ENCODE peak calls at places on chromosome 14, in six cellular contexts. J is A549, C is heart left ventricle, S is HepG2, V is body of pancreas, A is HCT116. W is an unnamed sample.

GRCh38 chr14:90281261-90281660 is 24.9 kb downstream of the PSMC1 start:
- ATAC-seq in J (peak; percentile 11), C (no peak), S (no peak), V (no peak), A (peak; percentile 70), W (no peak)

GRCh38 chr14:49960453-49960852 is 67.6 kb downstream of the ARF6 start:
- ATAC-seq in J (no peak), C (no peak), S (no peak), V (no peak), A (no peak), W (no peak)

GRCh38 chr14:104343294-104343625 is 204.9 kb downstream of the KIF26A start:
- ATAC-seq in J (no peak), C (no peak), S (no peak), V (no peak), A (no peak), W (no peak)

GRCh38 chr14:58540693-58541092 is 97.1 kb upstream of the DACT1 start:
- ATAC-seq in J (peak; percentile 32), C (peak; percentile 20), S (no peak), V (no peak), A (no peak), W (no peak)

GRCh38 chr14:55157080-55157479 is 28.0 kb downstream of the LGALS3 start:
- ATAC-seq in J (no peak), C (no peak), S (no peak), V (no peak), A (no peak), W (no peak)

GRCh38 chr14:98886982-98887381 is 385.0 kb downstream of the BCL11B start:
- ATAC-seq in J (no peak), C (no peak), S (no peak), V (no peak), A (peak; percentile 40), W (no peak)

GRCh38 chr14:96261053-96261452 is 5.0 kb downstream of the BDKRB1 start:
- ATAC-seq in J (peak; percentile 10), C (no peak), S (no peak), V (peak; percentile 45), A (no peak), W (no peak)

GRCh38 chr14:65042731-65043372 is 56.2 kb downstream of the FNTB start:
- ATAC-seq in J (no peak), C (no peak), S (no peak), V (no peak), A (no peak), W (no peak)

GRCh38 chr14:33057585-33057984 is 118.9 kb downstream of the NPAS3 start:
- ATAC-seq in J (no peak), C (no peak), S (no peak), V (no peak), A (no peak), W (no peak)

GRCh38 chr14:100654025-100654813 is 67.0 kb upstream of the BEGAIN start:
- ATAC-seq in J (peak; percentile 78), C (no peak), S (peak; percentile 32), V (peak; percentile 5), A (peak; percentile 59), W (no peak)

GRCh38 chr14:48398675-48399282 is 723.4 kb upstream of the MDGA2 start:
- ATAC-seq in J (peak; percentile 62), C (no peak), S (peak; percentile 44), V (peak; percentile 65), A (peak; percentile 60), W (no peak)

GRCh38 chr14:104586832-104587620 is 7.5 kb downstream of the C14orf180 start:
- ATAC-seq in J (peak; percentile 42), C (peak; percentile 49), S (peak; percentile 24), V (no peak), A (no peak), W (no peak)

GRCh38 chr14:55749201-55749812 is 169.3 kb downstream of the KTN1 start:
- ATAC-seq in J (no peak), C (no peak), S (no peak), V (peak; percentile 74), A (no peak), W (no peak)

GRCh38 chr14:22838631-22839041 is 2.3 kb downstream of the MMP14 start:
- ATAC-seq in J (no peak), C (peak; percentile 15), S (peak; percentile 7), V (no peak), A (no peak), W (peak; percentile 18)

GRCh38 chr14:32432813-32433538 is 103.9 kb downstream of the AKAP6 start:
- ATAC-seq in J (no peak), C (peak; percentile 71), S (no peak), V (no peak), A (no peak), W (peak; percentile 85)

GRCh38 chr14:68580676-68581075 is 212.2 kb downstream of the ZFP36L1 start:
- ATAC-seq in J (no peak), C (peak; percentile 22), S (no peak), V (no peak), A (no peak), W (no peak)

GRCh38 chr14:33986804-33987203 is 35.9 kb upstream of the EGLN3 start:
- ATAC-seq in J (peak; percentile 97), C (peak; percentile 55), S (peak; percentile 6), V (no peak), A (peak; percentile 88), W (peak; percentile 67)

GRCh38 chr14:54844479-54844878 is 58.1 kb downstream of the GCH1 start:
- ATAC-seq in J (no peak), C (no peak), S (peak; percentile 62), V (no peak), A (no peak), W (no peak)

GRCh38 chr14:90858511-90858910 is 42.3 kb upstream of the TTC7B start:
- ATAC-seq in J (no peak), C (no peak), S (no peak), V (no peak), A (no peak), W (no peak)

DNA sequence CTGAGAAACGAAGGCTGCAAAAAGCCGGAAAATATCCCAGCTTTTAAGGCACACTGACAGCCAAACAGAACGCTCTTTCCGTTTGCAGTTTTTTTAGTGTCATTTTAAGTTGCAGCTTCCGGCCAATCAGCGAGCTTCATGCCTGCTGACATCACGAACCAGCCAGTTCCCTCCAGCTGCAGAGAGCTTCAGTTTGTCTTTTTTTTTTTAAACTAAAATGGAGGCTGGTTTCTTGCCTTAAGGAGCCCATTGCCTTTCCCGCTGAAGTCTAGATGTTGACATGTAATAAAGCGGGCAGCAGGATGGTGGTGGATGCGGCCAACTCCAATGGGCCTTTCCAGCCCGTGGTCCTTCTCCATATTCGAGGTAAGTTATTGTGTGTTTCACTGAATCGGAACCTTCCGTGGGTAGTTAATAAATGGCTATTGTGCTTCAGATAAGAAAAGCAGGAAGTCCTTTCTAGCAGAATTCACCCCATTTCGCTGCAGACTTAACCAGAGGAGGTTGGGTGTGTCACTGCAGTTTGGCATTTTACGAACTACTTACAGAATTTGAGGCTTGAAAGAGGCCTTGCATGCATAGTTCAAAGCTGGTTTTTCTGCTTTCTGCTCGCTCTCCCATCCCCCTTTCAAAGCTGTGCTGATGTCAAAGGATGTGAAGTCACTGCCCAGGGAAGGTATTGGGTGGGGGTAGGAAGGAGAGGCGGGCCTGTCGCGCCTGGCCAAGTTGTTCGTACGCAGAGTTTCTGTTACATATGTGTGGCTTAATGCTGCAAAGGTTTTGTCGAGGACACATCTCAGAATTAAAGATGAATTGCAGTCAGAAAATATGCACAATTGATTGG is 48.4 kb downstream of the PPP2R5C start:
- ATAC-seq in J (peak; percentile 95), C (peak; percentile 94), S (peak; percentile 96), V (peak; percentile 87), A (peak; percentile 92), W (peak; percentile 93)
- TF ChIP-seq POLR2A in J (peak; percentile 45), C (peak; percentile 56), S (peak; percentile 85), V (peak; percentile 90), A (peak; percentile 52), W (peak; percentile 43)

DNA sequence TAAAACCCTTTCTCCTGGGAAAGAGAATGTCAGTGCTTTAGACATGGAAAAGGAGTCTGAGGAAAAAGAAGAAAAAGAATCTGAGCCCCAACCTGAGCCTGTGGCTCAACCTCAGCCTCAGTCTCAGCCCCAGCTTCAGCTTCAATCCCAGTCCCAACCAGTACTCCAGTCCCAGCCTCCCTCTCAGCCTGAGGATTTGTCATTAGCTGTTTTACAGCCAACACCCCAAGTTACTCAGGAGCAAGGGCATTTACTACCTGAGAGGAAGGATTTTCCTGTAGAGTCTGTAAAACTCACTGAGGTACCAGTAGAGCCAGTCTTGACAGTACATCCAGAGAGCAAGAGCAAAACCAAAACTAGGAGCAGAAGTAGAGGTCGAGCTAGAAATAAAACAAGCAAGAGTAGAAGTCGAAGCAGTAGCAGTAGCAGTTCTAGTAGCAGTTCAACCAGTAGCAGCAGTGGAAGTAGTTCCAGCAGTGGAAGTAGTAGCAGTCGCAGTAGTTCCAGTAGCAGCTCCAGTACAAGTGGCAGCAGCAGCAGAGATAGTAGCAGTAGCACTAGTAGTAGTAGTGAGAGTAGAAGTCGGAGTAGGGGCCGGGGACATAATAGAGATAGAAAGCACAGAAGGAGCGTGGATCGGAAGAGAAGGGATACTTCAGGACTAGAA is 6.1 kb downstream of the PNN start:
- ATAC-seq in J (peak; percentile 8), C (no peak), S (peak; percentile 14), V (no peak), A (no peak), W (no peak)
- H3K27ac ChIP-seq in J (no peak overlapping the region), C (no peak overlapping the region), S (no peak overlapping the region), V (no peak overlapping the region), A (peak overlapping the region; percentile 15), W (no peak overlapping the region)

DNA sequence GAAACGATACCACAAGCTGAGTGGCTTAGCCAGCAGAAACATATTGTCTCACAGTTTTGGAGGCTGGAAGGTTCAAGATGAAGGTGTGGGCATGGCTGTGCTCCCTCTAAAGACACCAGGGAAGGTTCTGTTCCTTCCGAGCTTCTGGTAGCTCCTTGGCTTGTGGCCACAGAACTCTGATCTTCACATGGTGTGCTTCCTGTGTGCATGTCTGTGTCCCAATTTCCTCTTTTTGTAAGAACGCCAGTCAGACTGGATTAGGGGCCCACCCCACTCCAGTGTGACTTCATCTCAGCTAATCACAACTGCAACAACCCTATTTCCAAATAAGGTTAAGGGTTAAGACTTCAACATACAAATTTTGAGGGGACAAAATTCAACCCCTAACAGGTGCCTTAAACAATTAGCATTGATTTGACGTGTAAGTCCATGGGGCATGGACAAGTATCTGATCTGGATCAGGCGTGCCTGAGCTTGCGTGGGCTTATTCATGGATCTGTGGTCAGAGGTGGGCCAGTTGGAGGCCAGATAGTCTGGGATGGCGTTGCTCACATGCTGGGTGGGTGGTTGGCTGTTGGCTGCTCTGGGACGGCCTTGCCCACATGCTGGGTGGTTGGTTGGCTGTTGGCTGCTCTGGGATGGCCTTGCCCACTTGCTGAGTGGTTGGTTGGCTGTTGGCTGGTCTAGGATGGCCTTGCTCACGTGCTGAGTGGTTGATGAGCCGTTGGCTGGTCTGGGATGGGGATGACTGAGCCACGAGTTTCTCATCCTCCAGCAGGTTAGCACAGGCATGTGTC is 88.5 kb downstream of the LGMN start:
- ATAC-seq in J (no peak), C (peak; percentile 69), S (no peak), V (no peak), A (no peak), W (peak; percentile 57)
- TF ChIP-seq POLR2A in J (no peak), C (no peak), S (no peak), V (peak; percentile 14), A (no peak), W (no peak)

GRCh38 chr14:80955434-80955939 is at the start of gene TSHR:
- ATAC-seq in J (peak; percentile 61), C (peak; percentile 55), S (peak; percentile 84), V (peak; percentile 13), A (peak; percentile 19), W (no peak)

GRCh38 chr14:80954771-80955299 is 586 bp upstream of the TSHR start:
- ATAC-seq in J (peak; percentile 96), C (peak; percentile 97), S (peak; percentile 98), V (peak; percentile 94), A (peak; percentile 94), W (peak; percentile 91)

GRCh38 chr14:80956922-80957321 is 1.5 kb downstream of the TSHR start:
- ATAC-seq in J (no peak), C (no peak), S (no peak), V (no peak), A (no peak), W (no peak)

GRCh38 chr14:80958258-80958657 is 2.8 kb downstream of the TSHR start:
- ATAC-seq in J (no peak), C (no peak), S (no peak), V (no peak), A (no peak), W (no peak)

GRCh38 chr14:80956105-80956504 is 684 bp downstream of the TSHR start:
- ATAC-seq in J (no peak), C (no peak), S (no peak), V (no peak), A (no peak), W (no peak)
- H3K27ac ChIP-seq in J (no peak overlapping the region), C (no peak overlapping the region), S (no peak overlapping the region), V (no peak overlapping the region), A (no peak overlapping the region), W (no peak overlapping the region)